ENCODE peak calls at places on chromosomes 4 and X, in six cellular contexts. T is HEK293T; N is activated CD4-positive, alpha-beta T cell treated with anti-CD3 and anti-CD28 coated beads for 24 hours; S is ELR; U is CD4-positive, alpha-beta T cell; R is A549. M is an unnamed sample.

GRCh38 chr4:70544279-70544870 is 26.0 kb downstream of the AMTN start:
- DNase-seq in T (peak), N (no peak), S (peak), U (no peak), R (no peak), M (no peak)

GRCh38 chr4:2971275-2971674 is 7.9 kb downstream of the GRK4 start:
- DNase-seq in T (no peak), N (no peak), S (no peak), U (no peak), R (no peak), M (no peak)

GRCh38 chrX:115679460-115679859 is 118.5 kb downstream of the PLS3 start:
- DNase-seq in T (peak), N (no peak), S (peak), U (no peak), R (peak), M (no peak)

GRCh38 chrX:134782796-134783195 is 124.5 kb upstream of the PLAC1 start:
- DNase-seq in T (peak), N (no peak), S (peak), U (no peak), R (peak), M (no peak)

GRCh38 chr4:40840255-40840984 is 90.7 kb downstream of the NSUN7 start:
- DNase-seq in T (no peak), N (no peak), S (no peak), U (no peak), R (no peak), M (no peak)

GRCh38 chrX:29587107-29587506 is 628.3 kb upstream of the MAGEB2 start:
- DNase-seq in T (no peak), N (no peak), S (no peak), U (no peak), R (no peak), M (no peak)

GRCh38 chr4:175457956-175458355 is 354.1 kb downstream of the GPM6A start:
- DNase-seq in T (no peak), N (no peak), S (no peak), U (no peak), R (no peak), M (no peak)

GRCh38 chr4:158996669-158997074 is 106.2 kb upstream of the RAPGEF2 start:
- DNase-seq in T (no peak), N (no peak), S (peak), U (no peak), R (peak), M (no peak)

GRCh38 chrX:55742649-55743048 is 25.1 kb downstream of the RRAGB start:
- DNase-seq in T (no peak), N (no peak), S (no peak), U (no peak), R (no peak), M (no peak)

GRCh38 chrX:44203791-44204190 is 139.7 kb downstream of the EFHC2 start:
- DNase-seq in T (no peak), N (no peak), S (no peak), U (no peak), R (no peak), M (no peak)